ENCODE peak calls at places on chromosome 1, in eight cellular contexts. U, Y, L, Q, R, F, A and N are unnamed samples.

GRCh38 chr1:236608930-236609726 is 4.8 kb upstream of the HEATR1 start:
- DNase-seq in U (peak; percentile 71), L (no peak), Y (peak; percentile 72), Q (peak; percentile 49), F (peak; percentile 73), R (peak; percentile 13), A (peak; percentile 56), N (peak; percentile 70)

GRCh38 chr1:119773711-119774241 is 5.1 kb upstream of the HMGCS2 start:
- DNase-seq in L (peak; percentile 49), R (peak; percentile 29), Q (peak; percentile 78), U (no peak), F (no peak), A (no peak), Y (peak; percentile 56), N (no peak)

GRCh38 chr1:77978293-77978968 is 441 bp downstream of the FUBP1 start:
- DNase-seq in U (peak; percentile 85), F (peak; percentile 88), Y (peak; percentile 96), R (peak; percentile 94), A (peak; percentile 74), L (no peak), Q (peak; percentile 97), N (peak; percentile 94)

GRCh38 chr1:21696931-21697330 is 27.8 kb upstream of the RAP1GAP start:
- DNase-seq in Q (no peak), A (no peak), L (no peak), F (no peak), R (no peak), Y (no peak), U (no peak), N (no peak)

GRCh38 chr1:62082456-62083363 is 111.9 kb upstream of the L1TD1 start:
- DNase-seq in A (no peak), Y (peak; percentile 51), R (no peak), Q (no peak), F (peak; percentile 29), L (no peak), U (no peak), N (peak; percentile 60)

GRCh38 chr1:40439247-40439646 is 11.0 kb upstream of the ZFP69B start:
- DNase-seq in Q (no peak), A (no peak), Y (peak; percentile 38), U (no peak), R (no peak), L (no peak), F (no peak), N (no peak)

GRCh38 chr1:94299627-94300552 is 62.5 kb upstream of the ARHGAP29 start:
- DNase-seq in F (no peak), Q (peak; percentile 100), L (no peak), A (no peak), U (peak; percentile 41), R (no peak), Y (peak; percentile 91), N (peak; percentile 61)

GRCh38 chr1:11938722-11939526 is 4.4 kb downstream of the PLOD1 start:
- DNase-seq in R (no peak), A (no peak), Y (no peak), U (peak; percentile 79), L (no peak), F (no peak), Q (no peak), N (no peak)

GRCh38 chr1:206709772-206710456 is 25.2 kb downstream of the MAPKAPK2 start:
- DNase-seq in F (peak; percentile 86), R (no peak), U (no peak), A (no peak), Q (peak; percentile 92), Y (peak; percentile 86), L (no peak), N (peak; percentile 23)

GRCh38 chr1:6257541-6258069 is 3.3 kb downstream of the GPR153 start:
- DNase-seq in R (no peak), Y (no peak), F (no peak), A (no peak), L (no peak), Q (no peak), U (no peak), N (no peak)

GRCh38 chr1:46168463-46168862 is 6.4 kb upstream of the TSPAN1 start:
- DNase-seq in Q (no peak), U (no peak), L (no peak), Y (no peak), A (no peak), R (no peak), F (no peak), N (no peak)

GRCh38 chr1:231507476-231508355 is 20.8 kb upstream of the TSNAX start:
- DNase-seq in A (no peak), F (no peak), U (no peak), R (no peak), L (no peak), Y (no peak), Q (no peak), N (no peak)

GRCh38 chr1:66292944-66293343 is 241.0 kb upstream of the SGIP1 start:
- DNase-seq in A (no peak), R (no peak), U (no peak), L (no peak), Y (no peak), Q (no peak), F (no peak), N (no peak)

GRCh38 chr1:160836981-160837557 is 25.6 kb downstream of the CD244 start:
- DNase-seq in Y (no peak), A (no peak), F (no peak), U (no peak), R (no peak), L (no peak), Q (no peak), N (peak; percentile 25)

GRCh38 chr1:88892146-88892877 is 945 bp upstream of the GTF2B start:
- DNase-seq in L (no peak), A (peak; percentile 61), Q (peak; percentile 99), F (peak; percentile 95), R (no peak), U (no peak), Y (peak; percentile 50), N (peak; percentile 72)

GRCh38 chr1:231020139-231020601 is 19.9 kb downstream of the FAM89A start:
- DNase-seq in Y (peak; percentile 32), F (no peak), U (peak; percentile 21), R (no peak), Q (peak; percentile 68), A (no peak), L (no peak), N (no peak)

DNA sequence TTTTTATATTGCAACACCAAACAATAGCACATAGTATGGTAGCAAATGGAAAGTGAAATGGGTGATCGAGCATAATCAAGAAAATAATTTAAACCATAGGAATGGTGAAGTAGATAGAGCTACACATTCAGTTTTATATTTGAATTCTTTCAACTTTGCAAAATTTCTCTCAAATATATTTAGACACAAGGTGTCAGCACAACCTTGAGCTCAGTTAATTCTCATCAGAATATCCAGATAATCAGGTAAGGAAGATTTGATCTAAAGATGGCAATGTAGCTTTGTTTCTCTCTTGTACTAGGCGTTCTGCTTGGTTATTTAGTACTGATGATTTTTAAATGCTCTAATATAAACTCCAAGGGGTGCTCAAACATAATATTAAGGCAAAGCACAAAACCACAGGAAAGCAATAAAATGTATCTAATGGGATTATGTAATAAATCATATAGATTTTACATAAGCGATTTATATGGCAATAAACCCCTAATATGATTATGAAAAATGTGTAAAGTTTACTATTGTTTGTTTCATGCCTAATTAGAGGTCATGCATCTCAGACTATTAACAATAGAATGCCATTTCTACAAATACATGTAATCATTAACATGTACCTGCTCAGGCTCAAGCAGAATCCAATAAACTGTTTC is 32.4 kb upstream of the SERTAD4 start:
- DNase-seq in U (no peak), L (no peak), R (no peak), A (no peak), Q (no peak), Y (peak; percentile 7), F (no peak), N (peak; percentile 18)
- TF ChIP-seq CTCF in U (peak; percentile 40), L (no peak), R (no peak), A (no peak), Q (peak; percentile 21), Y (peak; percentile 18), F (no peak), N (peak; percentile 17)

DNA sequence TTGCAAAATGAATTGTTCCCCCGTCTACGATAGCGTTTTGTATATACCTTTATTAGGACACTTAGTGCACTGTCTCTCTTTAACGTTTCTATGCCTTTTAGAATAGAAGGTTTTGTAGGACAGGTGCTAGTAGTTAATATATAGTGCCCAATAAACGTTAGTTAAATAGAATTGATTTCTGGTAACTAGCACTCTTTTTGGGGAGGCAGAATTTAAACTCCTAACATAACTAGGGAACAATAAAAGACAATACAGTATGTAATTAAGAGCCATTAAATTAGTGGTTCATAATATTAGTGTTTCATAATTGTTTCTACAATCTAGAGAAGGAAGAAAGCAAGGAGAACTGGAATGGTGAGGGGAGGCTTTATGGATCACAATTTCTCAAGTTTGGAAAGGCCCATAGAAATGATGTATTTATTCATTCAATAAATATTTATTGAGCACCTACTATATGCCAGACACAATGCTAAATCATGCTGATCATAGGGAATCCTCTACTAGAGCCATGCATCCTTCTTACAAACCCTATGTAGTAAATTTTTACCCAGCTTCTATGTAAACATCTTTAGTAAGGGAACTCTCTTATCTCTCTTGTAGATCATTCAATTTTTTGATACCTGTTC is 742 bp downstream of the POLR3GL start:
- DNase-seq in R (no peak), Y (no peak), U (no peak), L (no peak), Q (no peak), F (no peak), A (no peak), N (no peak)
- TF ChIP-seq CTCF in R (no peak), Y (no peak), U (no peak), L (no peak), Q (no peak), F (no peak), A (no peak), N (no peak)

DNA sequence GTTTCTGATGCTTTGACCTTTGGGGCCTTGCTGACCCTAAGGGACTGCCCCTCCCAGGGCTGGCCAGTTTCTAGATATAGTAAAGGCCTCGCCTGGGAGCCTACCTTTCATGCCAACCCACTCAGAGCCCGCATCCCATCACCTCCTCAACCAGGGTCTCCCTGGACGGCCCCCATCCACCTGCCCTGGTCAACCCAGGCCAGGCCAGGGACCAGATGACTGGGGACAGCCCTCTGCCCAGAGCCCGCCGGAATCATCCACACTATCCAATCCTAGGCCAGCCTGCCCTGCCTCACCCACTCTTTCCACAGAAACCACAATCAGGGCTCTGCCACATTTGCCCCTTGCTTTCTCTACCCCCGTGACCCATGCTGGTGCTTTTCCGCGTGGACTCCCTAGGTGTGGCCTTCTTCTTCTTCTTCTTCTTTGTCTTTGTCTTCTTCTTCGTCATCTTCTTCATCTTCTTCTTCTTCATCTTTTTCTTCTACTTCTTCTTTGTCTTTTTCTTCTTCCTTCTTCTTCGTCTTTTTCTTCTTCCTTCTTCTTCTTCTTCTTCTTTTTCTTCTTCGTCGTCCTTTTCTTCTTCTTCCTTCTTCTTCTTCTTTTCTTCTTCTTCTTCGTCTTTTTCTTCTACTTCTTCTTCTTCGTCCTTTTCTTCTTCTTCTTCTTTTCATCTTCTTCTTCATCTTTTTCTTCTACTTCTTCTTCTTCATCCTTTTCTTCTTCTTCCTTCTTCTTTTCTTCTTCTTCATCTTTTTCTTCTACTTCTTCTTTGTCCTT is 11.5 kb upstream of the H6PD start:
- DNase-seq in A (no peak), U (no peak), Q (no peak), R (no peak), F (no peak), Y (no peak), L (no peak), N (no peak)
- TF ChIP-seq CTCF in A (no peak), U (no peak), Q (no peak), R (no peak), F (no peak), Y (no peak), L (no peak), N (no peak)

DNA sequence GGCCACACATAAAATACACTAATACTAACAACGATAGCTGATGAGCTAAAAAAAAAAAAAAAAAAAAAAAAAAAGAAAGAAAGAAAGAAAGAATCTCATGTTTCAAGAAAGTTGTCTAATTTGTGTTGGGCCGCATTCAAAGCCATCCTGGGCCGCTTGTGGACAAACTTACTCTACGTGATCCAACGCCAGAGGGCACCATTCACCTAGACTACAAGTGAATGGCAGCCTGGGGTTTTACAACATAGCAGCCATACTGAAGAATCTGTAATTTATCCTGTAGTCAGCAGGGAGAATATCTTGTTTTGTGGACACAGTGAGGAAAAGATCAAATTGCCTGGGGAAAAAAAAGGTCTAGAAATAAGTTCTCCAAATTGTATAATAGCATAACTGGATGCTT is 47.0 kb downstream of the CYP2J2 start:
- DNase-seq in F (peak; percentile 63), U (peak; percentile 58), R (peak; percentile 23), Y (peak; percentile 89), A (peak; percentile 76), Q (peak; percentile 50), L (no peak), N (peak; percentile 76)
- TF ChIP-seq CTCF in F (peak; percentile 19), U (peak; percentile 60), R (peak; percentile 58), Y (peak; percentile 78), A (peak; percentile 68), Q (peak; percentile 82), L (peak; percentile 50), N (peak; percentile 52)